ENCODE peak calls at places on chromosomes 1 and 21, in eight cellular contexts. E is tibial nerve; J is lower lobe of right lung; L is left lung; P is heart right ventricle; W is naive thymus-derived CD4-positive, alpha-beta T cell; H is IMR-90; G is CD4-positive, alpha-beta memory T cell. X is an unnamed sample. For H3K36me3, the result is how much of the 10 kb centered on the place peaks cover.

GRCh38 chr21:33196956-33197374 is 32.8 kb upstream of the IFNAR2 start:
- DNase-seq in H (peak), P (peak), W (no peak), E (peak), J (peak), G (peak), L (peak), X (peak)

GRCh38 chr1:22612657-22613056 is 23.8 kb upstream of the C1QA start:
- DNase-seq in E (no peak), P (no peak), G (no peak), L (no peak), H (no peak), J (peak), W (no peak), X (no peak)

GRCh38 chr1:91777196-91777595 is 108.8 kb downstream of the TGFBR3 start:
- DNase-seq in J (no peak), W (no peak), G (no peak), H (no peak), E (no peak), P (no peak), L (no peak), X (no peak)

GRCh38 chr1:170285027-170285426 is 139.3 kb downstream of the NTMT2 start:
- DNase-seq in J (no peak), W (no peak), L (no peak), E (no peak), H (no peak), G (no peak), P (no peak), X (no peak)

GRCh38 chr1:198830397-198830796 is 191.6 kb downstream of the PTPRC start:
- DNase-seq in P (no peak), W (no peak), E (no peak), G (no peak), H (no peak), J (no peak), L (no peak), X (no peak)

GRCh38 chr1:65467536-65467935 is 47.1 kb downstream of the LEPR start:
- DNase-seq in E (no peak), W (no peak), G (no peak), J (no peak), H (peak), P (no peak), L (peak), X (peak)

GRCh38 chr1:110616587-110616986 is 10.4 kb upstream of the KCNA2 start:
- DNase-seq in E (no peak), J (no peak), W (no peak), P (no peak), L (no peak), H (peak), G (no peak), X (no peak)

GRCh38 chr1:50779811-50780210 is 180.3 kb downstream of the FAF1 start:
- DNase-seq in P (no peak), L (no peak), E (no peak), G (no peak), J (no peak), H (no peak), W (no peak), X (no peak)

GRCh38 chr1:223243441-223244050 is 100.5 kb upstream of the TLR5 start:
- DNase-seq in P (no peak), L (no peak), G (no peak), H (no peak), J (no peak), E (no peak), W (no peak), X (no peak)

GRCh38 chr1:172603816-172604215 is 55.1 kb upstream of the FASLG start:
- DNase-seq in P (no peak), J (no peak), G (no peak), E (no peak), L (no peak), H (no peak), W (no peak), X (no peak)

GRCh38 chr1:118692143-118692542 is 296.0 kb downstream of the TBX15 start:
- DNase-seq in P (no peak), H (no peak), W (no peak), J (no peak), E (no peak), L (no peak), G (no peak), X (no peak)

GRCh38 chr1:204479387-204480136 is 15.0 kb downstream of the PIK3C2B start:
- DNase-seq in G (no peak), P (no peak), W (no peak), H (no peak), J (no peak), L (no peak), E (no peak), X (peak)

GRCh38 chr21:28454978-28455600 is 537.6 kb downstream of the LTN1 start:
- DNase-seq in E (no peak), G (no peak), H (peak), W (no peak), J (no peak), L (no peak), P (no peak), X (no peak)

GRCh38 chr21:27772816-27773215 is 805.9 kb upstream of the ADAMTS5 start:
- DNase-seq in J (no peak), E (no peak), H (no peak), L (no peak), G (no peak), W (no peak), P (no peak), X (no peak)

GRCh38 chr1:242522304-242522945 is 2.1 kb downstream of the PLD5 start:
- DNase-seq in W (no peak), E (no peak), G (no peak), P (no peak), H (no peak), J (no peak), L (no peak), X (peak)

GRCh38 chr1:52674497-52675384 is 23.4 kb downstream of the COA7 start:
- DNase-seq in G (no peak), P (no peak), W (no peak), J (no peak), L (no peak), E (no peak), H (peak), X (peak)

GRCh38 chr1:155309423-155310021 is 856 bp downstream of the FDPS start:
- DNase-seq in J (peak), G (no peak), W (no peak), P (peak), E (no peak), H (no peak), L (peak), X (no peak)

GRCh38 chr1:12150456-12151200 is 16.2 kb upstream of the TNFRSF1B start:
- DNase-seq in H (no peak), P (no peak), J (no peak), L (no peak), G (no peak), E (no peak), W (no peak), X (no peak)

GRCh38 chr1:42886800-42887199 is 40.4 kb downstream of the ZNF691 start:
- DNase-seq in L (no peak), E (no peak), P (no peak), H (no peak), G (no peak), W (no peak), J (no peak), X (no peak)

GRCh38 chr21:15624646-15625045 is 105.1 kb upstream of the USP25 start:
- DNase-seq in J (no peak), E (no peak), G (no peak), W (no peak), H (no peak), P (no peak), L (no peak), X (peak)

GRCh38 chr1:19552291-19553010 is 67.1 kb upstream of the CAPZB start:
- DNase-seq in E (no peak), P (no peak), J (no peak), W (no peak), L (no peak), H (no peak), G (no peak), X (no peak)

GRCh38 chr1:215002471-215002870 is 80.1 kb upstream of the KCNK2 start:
- DNase-seq in H (peak), E (no peak), P (no peak), J (no peak), L (no peak), G (no peak), W (no peak), X (peak)

GRCh38 chr1:143574891-143575520 is 396.8 kb downstream of the FAM72C start:
- DNase-seq in E (no peak), G (no peak), H (no peak), W (no peak), J (no peak), P (no peak), L (no peak), X (no peak)

GRCh38 chr1:64515427-64515826 is 45.5 kb downstream of the CACHD1 start:
- DNase-seq in L (peak), H (peak), E (peak), G (no peak), J (no peak), P (peak), W (no peak), X (peak)

GRCh38 chr21:43985690-43986251 is 26.3 kb upstream of the TRAPPC10 start:
- DNase-seq in J (no peak), P (no peak), G (no peak), W (no peak), H (no peak), L (no peak), E (no peak), X (no peak)

GRCh38 chr1:67465371-67465770 is 35.2 kb upstream of the SERBP1 start:
- DNase-seq in E (no peak), G (no peak), H (no peak), L (no peak), W (no peak), J (no peak), P (no peak), X (no peak)

GRCh38 chr21:31284797-31285397 is 59.2 kb downstream of the TIAM1 start:
- DNase-seq in P (no peak), W (no peak), L (no peak), G (peak), H (peak), J (no peak), E (no peak), X (peak)

GRCh38 chr1:200035956-200036615 is 8.6 kb downstream of the NR5A2 start:
- DNase-seq in L (no peak), E (no peak), P (no peak), W (no peak), H (no peak), G (no peak), J (no peak), X (no peak)

GRCh38 chr21:35782667-35783066 is 277.7 kb downstream of the SETD4 start:
- DNase-seq in J (no peak), W (no peak), H (no peak), P (no peak), E (no peak), L (no peak), G (no peak), X (no peak)

GRCh38 chr1:47655521-47656300 is 217.9 kb downstream of the FOXD2 start:
- DNase-seq in L (no peak), E (no peak), G (no peak), W (no peak), J (no peak), P (no peak), H (no peak), X (no peak)

GRCh38 chr1:24351918-24352637 is 32.9 kb downstream of the GRHL3 start:
- DNase-seq in G (no peak), J (no peak), W (no peak), L (no peak), E (no peak), H (peak), P (no peak), X (peak)

GRCh38 chr1:2112280-2112701 is 62.1 kb downstream of the PRKCZ start:
- DNase-seq in P (peak), E (no peak), G (no peak), H (no peak), W (no peak), L (no peak), J (peak), X (no peak)

GRCh38 chr1:6700853-6701436 is 671 bp downstream of the DNAJC11 start:
- DNase-seq in G (no peak), J (no peak), H (no peak), W (no peak), L (peak), E (no peak), P (no peak), X (no peak)

DNA sequence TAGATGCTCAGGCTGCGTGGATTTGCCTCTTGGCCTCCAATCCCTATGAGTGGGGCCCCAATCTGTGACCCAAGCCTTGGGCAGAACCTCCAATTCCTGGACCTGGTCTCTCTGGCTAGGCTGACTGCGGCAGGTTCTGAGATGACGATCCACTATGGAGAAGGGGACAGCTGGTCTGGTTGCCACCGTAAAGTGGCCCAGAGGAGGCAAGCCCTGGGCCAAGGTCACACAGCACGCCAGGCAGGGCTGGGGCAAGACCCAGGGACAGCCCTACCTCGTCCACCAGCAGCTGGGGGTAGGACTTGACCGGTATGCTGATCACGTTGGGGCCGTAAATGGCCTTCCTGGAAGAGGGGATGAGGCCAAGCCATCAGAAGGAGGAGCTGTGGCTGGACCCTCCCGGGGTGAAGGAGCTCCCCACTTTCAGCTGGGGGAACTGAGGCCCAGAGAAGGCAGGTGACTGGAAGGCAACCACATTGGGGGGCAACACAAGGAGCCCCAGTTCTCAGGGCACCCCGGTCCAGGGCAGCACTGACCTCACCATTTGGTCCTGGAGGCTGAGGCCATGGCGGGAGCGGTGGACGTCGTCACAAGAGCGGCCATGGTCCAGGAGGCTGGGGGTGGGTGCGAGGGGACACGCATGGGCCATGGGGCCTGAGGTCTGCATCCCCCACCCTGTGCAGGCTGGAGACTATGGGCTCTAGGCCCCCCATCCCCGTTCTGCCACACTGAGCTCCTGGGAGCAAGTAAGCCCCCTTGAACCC is 9.8 kb downstream of the ATP13A2 start:
- DNase-seq in E (no peak), W (no peak), J (no peak), H (no peak), L (no peak), G (no peak), P (no peak), X (no peak)
- H3K36me3 ChIP-seq in E (under half), W (under half), J (half or more), H (under half), L (half or more), G (under half), P (under half), X (under half)

GRCh38 chr1:14923400-14924011 is 230.0 kb upstream of the TMEM51 start:
- DNase-seq in L (no peak), W (no peak), P (no peak), J (no peak), E (no peak), H (no peak), G (no peak), X (no peak)
- H3K4me3 ChIP-seq in L (peak), W (no peak), P (peak), J (peak), E (no peak), H (peak), G (no peak), X (peak)

DNA sequence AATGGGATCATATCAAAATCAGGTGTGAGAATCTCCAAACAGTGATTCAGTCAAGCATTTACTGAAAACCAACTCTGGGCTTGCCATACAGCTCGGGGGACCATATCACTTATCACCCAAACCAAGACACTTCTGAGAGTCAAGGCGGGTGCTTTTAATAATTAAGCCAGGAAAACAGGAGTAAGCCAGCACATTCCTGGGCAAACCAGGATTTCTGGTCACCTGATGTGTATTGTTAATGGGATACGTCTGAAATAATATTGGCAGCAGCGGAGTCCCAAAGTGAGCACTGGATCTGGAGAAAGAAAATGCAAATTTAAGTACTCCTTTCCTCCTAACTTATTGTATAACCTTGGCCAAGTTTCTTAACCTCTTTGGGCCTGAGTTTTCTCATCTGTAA is 17.6 kb downstream of the OSCP1 start:
- DNase-seq in W (no peak), E (no peak), G (no peak), H (no peak), P (no peak), L (no peak), J (no peak), X (no peak)
- H3K36me3 ChIP-seq in W (under half), E (under half), G (under half), H (under half), P (under half), L (under half), J (under half), X (under half)

GRCh38 chr1:92820551-92820950 is 11.3 kb upstream of the RPL5 start:
- DNase-seq in E (no peak), P (no peak), L (no peak), G (no peak), H (peak), J (no peak), W (no peak), X (peak)

GRCh38 chr1:92820024-92820423 is 11.8 kb upstream of the RPL5 start:
- DNase-seq in W (no peak), G (no peak), H (peak), L (no peak), J (no peak), P (no peak), E (no peak), X (peak)

GRCh38 chr1:92817986-92818764 is 13.7 kb upstream of the RPL5 start:
- DNase-seq in W (no peak), L (no peak), P (no peak), G (no peak), E (no peak), J (no peak), H (no peak), X (peak)

GRCh38 chr1:92826792-92827191 is 5.0 kb upstream of the RPL5 start:
- DNase-seq in H (no peak), P (no peak), E (no peak), J (no peak), G (no peak), W (no peak), L (no peak), X (no peak)

GRCh38 chr1:92822907-92823306 is 8.9 kb upstream of the RPL5 start:
- DNase-seq in G (no peak), H (peak), E (no peak), J (no peak), L (no peak), W (no peak), P (no peak), X (no peak)
- H3K4me3 ChIP-seq in G (no peak), H (no peak), E (no peak), J (no peak), L (no peak), W (no peak), P (no peak), X (no peak)

DNA sequence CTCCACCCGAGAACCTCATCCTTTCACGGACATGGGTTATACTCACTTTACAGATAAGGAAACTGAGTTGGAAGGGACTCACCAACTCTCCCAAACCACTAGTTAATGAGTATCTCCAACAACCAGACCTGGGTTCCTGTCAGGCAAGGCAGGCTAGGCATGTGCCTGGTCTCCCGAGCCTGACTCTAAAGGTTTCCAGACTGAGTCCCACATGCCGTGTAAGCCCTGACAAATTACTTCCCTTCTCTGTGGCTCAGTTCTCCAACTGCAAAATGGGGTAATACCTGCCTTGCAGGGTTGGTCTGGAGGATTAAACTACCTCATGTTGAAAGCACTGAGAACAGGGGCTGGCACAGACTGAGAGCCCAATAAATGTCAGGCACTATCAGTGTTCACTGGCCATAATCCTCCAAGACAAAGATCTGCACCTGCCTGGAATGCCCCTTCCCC is 34.2 kb downstream of the SSBP3 start:
- DNase-seq in P (no peak), E (no peak), W (no peak), H (no peak), L (no peak), G (no peak), J (no peak), X (no peak)
- H3K36me3 ChIP-seq in P (under half), E (under half), W (under half), H (under half), L (under half), G (under half), J (under half), X (under half)

DNA sequence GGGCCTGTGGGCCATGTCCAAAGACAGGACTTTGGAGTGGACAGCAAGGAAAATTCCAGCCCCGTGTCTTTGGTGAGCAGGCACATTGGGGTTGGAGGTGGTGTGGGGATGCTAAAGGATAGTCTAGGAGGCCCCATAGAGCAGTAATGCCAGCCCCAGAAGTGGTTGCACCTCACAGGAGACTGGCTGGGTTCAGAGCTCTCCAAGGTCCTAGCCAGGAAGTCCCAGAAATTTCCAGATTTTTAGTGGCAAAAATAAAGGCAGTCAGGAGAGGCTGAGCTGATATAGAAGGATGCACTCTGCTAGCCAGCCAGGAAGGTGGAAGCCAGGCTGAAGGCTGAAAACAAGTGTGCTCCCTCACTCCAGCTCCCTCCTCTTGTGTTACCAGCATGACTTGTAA is 144.0 kb upstream of the KCND3 start:
- DNase-seq in W (no peak), E (no peak), P (no peak), H (no peak), L (no peak), J (no peak), G (no peak), X (no peak)
- H3K4me3 ChIP-seq in W (no peak), E (no peak), P (no peak), H (no peak), L (no peak), J (no peak), G (no peak), X (no peak)

GRCh38 chr1:153771841-153772593 is 3.2 kb upstream of the SLC27A3 start:
- DNase-seq in W (no peak), L (no peak), E (no peak), J (no peak), G (no peak), H (no peak), P (peak), X (no peak)
- H3K36me3 ChIP-seq in W (under half), L (half or more), E (under half), J (half or more), G (under half), H (half or more), P (under half), X (under half)

GRCh38 chr1:160672118-160672517 is 25.3 kb upstream of the SLAMF1 start:
- DNase-seq in W (no peak), E (no peak), H (no peak), L (no peak), G (no peak), P (no peak), J (no peak), X (no peak)

GRCh38 chr1:160671603-160672002 is 24.8 kb upstream of the SLAMF1 start:
- DNase-seq in J (no peak), G (no peak), H (no peak), L (no peak), E (no peak), W (no peak), P (no peak), X (no peak)

GRCh38 chr1:160674415-160674814 is 27.6 kb upstream of the SLAMF1 start:
- DNase-seq in E (no peak), G (no peak), L (no peak), J (no peak), W (no peak), H (no peak), P (no peak), X (no peak)

GRCh38 chr1:160670701-160671100 is 23.9 kb upstream of the SLAMF1 start:
- DNase-seq in P (no peak), H (no peak), L (no peak), W (no peak), J (no peak), E (no peak), G (no peak), X (no peak)

GRCh38 chr1:160672789-160673695 is 26.2 kb upstream of the SLAMF1 start:
- DNase-seq in L (no peak), G (peak), E (no peak), H (no peak), P (no peak), J (no peak), W (no peak), X (no peak)
- H3K4me3 ChIP-seq in L (peak), G (no peak), E (no peak), H (no peak), P (no peak), J (peak), W (peak), X (no peak)